ENCODE peak calls at places on chromosomes 13 and 19, in seven cellular contexts. W is IMR-90, Z is mesendoderm, Q is mesenchymal stem cell, T is H9, P is H1, E is neuronal stem cell. N is an unnamed sample.

GRCh38 chr13:61751039-61751438 is 335.4 kb upstream of the PCDH20 start:
- DNase-seq in Q (no peak), E (no peak), W (no peak), T (no peak), P (no peak), Z (no peak), N (no peak)

GRCh38 chr13:85501616-85502015 is 297.6 kb downstream of the SLITRK6 start:
- DNase-seq in W (no peak), E (no peak), T (no peak), Q (no peak), P (no peak), Z (peak; percentile 8), N (no peak)

GRCh38 chr19:3369337-3370213 is 3.2 kb downstream of the NFIC start:
- DNase-seq in T (peak; percentile 36), Z (peak; percentile 56), W (peak; percentile 63), P (no peak), Q (peak; percentile 85), E (no peak), N (no peak)

GRCh38 chr13:91313103-91313502 is 34.4 kb upstream of the MIR17HG start:
- DNase-seq in W (peak; percentile 1), Z (peak; percentile 56), E (no peak), Q (peak; percentile 38), P (no peak), T (no peak), N (no peak)

GRCh38 chr19:2456301-2456570 is 523 bp downstream of the LMNB2 start:
- DNase-seq in T (no peak), P (no peak), W (no peak), Z (no peak), Q (no peak), E (no peak), N (no peak)

GRCh38 chr13:47215741-47216140 is 318.9 kb upstream of the HTR2A start:
- DNase-seq in E (no peak), T (no peak), W (peak; percentile 87), Q (peak; percentile 74), Z (peak; percentile 97), P (no peak), N (peak; percentile 62)

GRCh38 chr13:111594606-111595005 is 274.2 kb downstream of the TEX29 start:
- DNase-seq in Q (no peak), Z (no peak), P (no peak), W (no peak), E (no peak), T (no peak), N (no peak)

GRCh38 chr13:85728831-85729230 is 70.4 kb downstream of the SLITRK6 start:
- DNase-seq in P (no peak), Q (peak; percentile 70), E (no peak), Z (no peak), W (peak; percentile 74), T (no peak), N (no peak)

GRCh38 chr13:29914591-29914990 is 64.2 kb upstream of the UBL3 start:
- DNase-seq in E (no peak), T (no peak), Q (no peak), W (no peak), P (no peak), Z (no peak), N (no peak)

GRCh38 chr13:74449811-74450524 is 315.8 kb upstream of the KLF12 start:
- DNase-seq in Q (no peak), W (no peak), Z (no peak), T (no peak), E (no peak), P (no peak), N (no peak)

GRCh38 chr19:1365964-1366695 is 17.6 kb upstream of the NDUFS7 start:
- DNase-seq in T (no peak), Z (no peak), P (no peak), E (no peak), Q (no peak), W (no peak), N (no peak)

GRCh38 chr13:36912369-36912768 is 7.7 kb downstream of the SMAD9 start:
- DNase-seq in P (no peak), W (no peak), Q (no peak), T (no peak), E (no peak), Z (no peak), N (no peak)

DNA sequence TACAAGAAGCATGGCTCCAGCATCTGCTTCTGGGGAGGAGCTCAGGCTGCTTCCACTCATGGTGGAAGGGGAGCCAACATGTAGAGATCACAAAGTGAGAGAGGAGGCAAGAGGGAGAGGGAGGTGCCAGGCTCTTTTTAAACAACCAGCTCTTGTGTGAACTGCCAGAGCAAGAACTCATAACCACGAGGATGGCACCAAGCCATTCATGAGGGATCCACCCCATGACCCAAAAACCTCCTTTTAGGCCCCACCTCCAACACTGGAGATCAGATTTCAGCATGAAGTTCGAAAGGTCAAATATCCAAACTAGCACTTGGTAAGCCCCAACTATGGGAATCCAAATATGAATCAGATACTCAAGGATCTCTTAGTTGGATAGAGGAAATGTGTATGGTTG is 131.2 kb downstream of the RXFP2 start:
- DNase-seq in T (no peak), Z (no peak), E (no peak), P (no peak), W (no peak), Q (no peak), N (no peak)
- H2AK5ac ChIP-seq in T (no peak overlapping the region), Z (no peak overlapping the region), E (no peak overlapping the region), P (no peak overlapping the region), W (no peak overlapping the region), Q (no peak overlapping the region), N (no peak overlapping the region)

GRCh38 chr19:30309983-30310805 is 62.0 kb upstream of the ZNF536 start:
- DNase-seq in Q (no peak), E (peak; percentile 20), T (no peak), P (no peak), W (no peak), Z (no peak), N (no peak)
- H2AK5ac ChIP-seq in Q (no peak overlapping the region), E (peak overlapping the region; percentile 82), T (no peak overlapping the region), P (no peak overlapping the region), W (no peak overlapping the region), Z (no peak overlapping the region), N (no peak overlapping the region)

GRCh38 chr13:97266328-97266727 is 44.2 kb downstream of the MBNL2 start:
- DNase-seq in W (no peak), T (peak; percentile 61), P (no peak), Q (peak; percentile 41), E (no peak), Z (peak; percentile 81), N (no peak)

GRCh38 chr13:97262058-97262457 is 39.9 kb downstream of the MBNL2 start:
- DNase-seq in Q (no peak), Z (no peak), T (no peak), W (no peak), P (peak; percentile 39), E (no peak), N (no peak)

GRCh38 chr13:97263160-97263559 is 41.0 kb downstream of the MBNL2 start:
- DNase-seq in T (no peak), P (no peak), Z (no peak), E (no peak), W (no peak), Q (no peak), N (no peak)

GRCh38 chr13:97266734-97267417 is 44.7 kb downstream of the MBNL2 start:
- DNase-seq in W (no peak), Q (no peak), T (no peak), Z (peak; percentile 71), E (peak; percentile 23), P (no peak), N (no peak)

GRCh38 chr13:97264663-97265062 is 42.5 kb downstream of the MBNL2 start:
- DNase-seq in W (no peak), Z (no peak), Q (no peak), E (no peak), P (no peak), T (no peak), N (no peak)
- H2AK5ac ChIP-seq in W (no peak overlapping the region), Z (no peak overlapping the region), Q (no peak overlapping the region), E (no peak overlapping the region), P (no peak overlapping the region), T (no peak overlapping the region), N (no peak overlapping the region)

GRCh38 chr13:39419866-39420265 is 183.1 kb downstream of the LHFPL6 start:
- DNase-seq in W (no peak), E (no peak), T (no peak), Z (no peak), Q (no peak), P (no peak), N (no peak)
- H2AK5ac ChIP-seq in W (no peak overlapping the region), E (no peak overlapping the region), T (no peak overlapping the region), Z (no peak overlapping the region), Q (no peak overlapping the region), P (no peak overlapping the region), N (no peak overlapping the region)

N was measured in trophoblast cell.